ENCODE peak calls at places on chromosomes 5 and 9, in ten cellular contexts. H is fibroblast of mammary gland; X is hippocampal formation; S is choroid plexus epithelial cell; Q is IMR-90; D is stimulated activated CD8-positive, alpha-beta memory T cell treated with anti-CD3 and anti-CD28 coated beads, Interleukin-4, amount 100 ng/mL, for 1 hour; F is activated CD4-positive, CD25-positive, alpha-beta regulatory T cell treated with anti-CD3 and anti-CD28 coated beads, Interleukin-2, amount 50 U/mL, for 72 hours; L is occipital lobe; I is GDM1; O is D341Med. W is an unnamed sample.
A peak's percentile ranks its signal among the peaks of the same experiment; 100 is the strongest.

GRCh38 chr5:79474416-79475173 is 39.3 kb downstream of the HOMER1 start:
- DNase-seq in D (no peak), L (no peak), O (no peak), F (no peak), Q (peak; percentile 24), I (no peak), X (no peak), H (peak; percentile 57), S (no peak), W (no peak)

GRCh38 chr9:128185979-128186965 is 5.1 kb downstream of the CIZ1 start:
- DNase-seq in I (no peak), F (no peak), S (no peak), O (no peak), D (no peak), X (no peak), Q (no peak), L (no peak), H (no peak), W (no peak)

GRCh38 chr9:110427497-110428104 is 89.9 kb upstream of the TXNDC8 start:
- DNase-seq in O (peak; percentile 71), S (peak; percentile 74), I (peak; percentile 22), X (peak; percentile 17), H (peak; percentile 50), Q (peak; percentile 28), F (no peak), L (no peak), D (no peak), W (no peak)

GRCh38 chr5:76084496-76085285 is 1.5 kb downstream of the SV2C start:
- DNase-seq in D (no peak), L (no peak), F (no peak), X (no peak), Q (no peak), O (peak; percentile 74), S (no peak), I (no peak), H (no peak), W (no peak)

GRCh38 chr5:57298985-57299491 is 125.2 kb downstream of the GPBP1 start:
- DNase-seq in H (peak; percentile 87), S (peak; percentile 94), L (no peak), I (peak; percentile 30), X (peak; percentile 11), F (peak; percentile 32), D (no peak), O (peak; percentile 48), Q (peak; percentile 86), W (no peak)

GRCh38 chr5:72436796-72437471 is 70.3 kb downstream of the ZNF366 start:
- DNase-seq in Q (peak; percentile 36), L (no peak), X (no peak), F (no peak), H (no peak), O (no peak), I (no peak), D (no peak), S (peak; percentile 54), W (no peak)

GRCh38 chr5:149581931-149582768 is 852 bp downstream of the ARHGEF37 start:
- DNase-seq in Q (no peak), L (peak; percentile 18), F (no peak), D (no peak), H (no peak), X (peak; percentile 19), I (no peak), S (peak; percentile 65), O (peak; percentile 30), W (no peak)

GRCh38 chr5:158451203-158451982 is 592.4 kb upstream of the CLINT1 start:
- DNase-seq in X (no peak), I (no peak), D (no peak), Q (peak; percentile 53), F (no peak), O (no peak), L (no peak), H (peak; percentile 89), S (peak; percentile 82), W (no peak)

GRCh38 chr5:56839062-56839461 is 23.7 kb downstream of the MAP3K1 start:
- DNase-seq in L (no peak), S (no peak), Q (no peak), D (no peak), I (no peak), O (no peak), F (no peak), X (no peak), H (no peak), W (no peak)

GRCh38 chr5:74296685-74297084 is 343.8 kb downstream of the ENC1 start:
- DNase-seq in L (no peak), D (no peak), S (peak; percentile 84), Q (peak; percentile 66), X (no peak), F (no peak), O (no peak), I (no peak), H (peak; percentile 64), W (no peak)

GRCh38 chr5:40521925-40522324 is 157.8 kb upstream of the PTGER4 start:
- DNase-seq in X (no peak), D (no peak), S (peak; percentile 35), Q (no peak), O (no peak), I (no peak), L (no peak), F (no peak), H (peak; percentile 5), W (no peak)

GRCh38 chr9:14525840-14526239 is 167.4 kb downstream of the ZDHHC21 start:
- DNase-seq in I (no peak), X (no peak), F (no peak), Q (no peak), S (no peak), O (no peak), H (no peak), D (no peak), L (no peak), W (no peak)

GRCh38 chr5:16856531-16856930 is 79.6 kb downstream of the MYO10 start:
- DNase-seq in H (peak; percentile 60), I (no peak), S (no peak), O (no peak), F (no peak), D (no peak), X (no peak), Q (peak; percentile 78), L (no peak), W (no peak)

GRCh38 chr5:72326298-72326649 is 6.1 kb downstream of the PTCD2 start:
- DNase-seq in F (no peak), L (no peak), I (no peak), D (no peak), O (no peak), S (no peak), X (no peak), H (no peak), Q (no peak), W (no peak)

GRCh38 chr5:73300520-73301207 is 127.7 kb downstream of the TMEM174 start:
- DNase-seq in X (no peak), O (no peak), I (no peak), D (no peak), S (no peak), F (no peak), Q (no peak), H (no peak), L (no peak), W (no peak)

GRCh38 chr9:129624168-129624759 is 1.7 kb upstream of the NTMT1 start:
- DNase-seq in Q (peak; percentile 53), F (peak; percentile 72), I (peak; percentile 26), X (peak; percentile 21), O (peak; percentile 78), S (peak; percentile 66), D (no peak), L (no peak), H (peak; percentile 60), W (no peak)

GRCh38 chr9:92607088-92607487 is 62.8 kb downstream of the IPPK start:
- DNase-seq in O (no peak), L (no peak), X (no peak), S (peak; percentile 85), H (peak; percentile 79), D (no peak), Q (peak; percentile 57), F (no peak), I (no peak), W (no peak)

GRCh38 chr9:126788631-126789349 is 16.1 kb upstream of the ZBTB43 start:
- DNase-seq in S (peak; percentile 94), X (no peak), O (no peak), F (no peak), L (no peak), D (no peak), I (no peak), H (peak; percentile 72), Q (peak; percentile 57), W (no peak)

GRCh38 chr9:123225374-123225813 is 43.0 kb downstream of the STRBP start:
- DNase-seq in L (peak; percentile 18), Q (peak; percentile 90), X (no peak), I (peak; percentile 28), O (peak; percentile 60), D (peak; percentile 18), H (peak; percentile 84), S (peak; percentile 90), F (peak; percentile 35), W (no peak)

GRCh38 chr5:147675168-147675567 is 107.4 kb downstream of the JAKMIP2 start:
- DNase-seq in X (no peak), H (no peak), D (no peak), F (no peak), S (peak; percentile 4), Q (no peak), I (no peak), O (peak; percentile 30), L (no peak), W (no peak)

GRCh38 chr9:114027901-114028465 is 50.1 kb downstream of the AMBP start:
- DNase-seq in D (no peak), L (no peak), F (no peak), Q (no peak), I (no peak), O (no peak), H (no peak), X (no peak), S (no peak), W (no peak)

GRCh38 chr9:136769710-136770191 is 5.4 kb upstream of the LCN15 start:
- DNase-seq in X (no peak), O (peak; percentile 87), L (no peak), F (peak; percentile 69), H (no peak), I (peak; percentile 19), D (no peak), S (peak; percentile 21), Q (no peak), W (no peak)

GRCh38 chr5:181167814-181168488 is 20.6 kb downstream of the OR2V2 start:
- DNase-seq in Q (no peak), I (no peak), D (no peak), L (no peak), H (no peak), O (peak; percentile 71), S (no peak), F (peak; percentile 48), X (no peak), W (no peak)

GRCh38 chr5:59209758-59210359 is 627.0 kb downstream of the RAB3C start:
- DNase-seq in L (no peak), X (no peak), Q (peak; percentile 3), F (no peak), O (no peak), I (no peak), D (no peak), H (peak; percentile 77), S (peak; percentile 88), W (no peak)

GRCh38 chr5:112549605-112550161 is 130.6 kb upstream of the EPB41L4A start:
- DNase-seq in Q (no peak), O (no peak), S (no peak), F (no peak), I (no peak), L (no peak), H (no peak), X (no peak), D (no peak), W (no peak)

GRCh38 chr5:55622460-55622859 is 87.7 kb upstream of the PLPP1 start:
- DNase-seq in I (no peak), F (no peak), X (no peak), L (no peak), O (no peak), S (no peak), D (no peak), Q (peak; percentile 22), H (no peak), W (no peak)

GRCh38 chr9:20538956-20539355 is 83.3 kb downstream of the MLLT3 start:
- DNase-seq in O (no peak), X (no peak), S (peak; percentile 16), Q (peak; percentile 13), I (no peak), F (no peak), H (peak; percentile 26), D (no peak), L (no peak), W (no peak)

W was measured in cortex of kidney.